ENCODE peak calls at places on chromosomes 4 and X, in ten cellular contexts. D is NB4, T is AG10803, L is astrocyte of the spinal cord, P is mesendoderm, Z is tibial nerve, J is fibroblast of the aortic adventitia, X is adipocyte, R is HL-60, H is Panc1. C is an unnamed sample.
A peak's percentile ranks its signal among the peaks of the same experiment; 100 is the strongest.

GRCh38 chr4:123449362-123449761 is 52.8 kb downstream of the SPRY1 start:
- DNase-seq in D (no peak), T (no peak), L (no peak), P (peak; percentile 4), Z (no peak), J (no peak), X (no peak), R (no peak), H (no peak), C (no peak)

GRCh38 chr4:76716658-76717057 is 181.3 kb downstream of the SOWAHB start:
- DNase-seq in D (no peak), T (no peak), L (no peak), P (no peak), Z (no peak), J (no peak), X (no peak), R (no peak), H (no peak), C (no peak)

GRCh38 chr4:99668472-99668871 is 10.8 kb upstream of the C4orf54 start:
- DNase-seq in D (no peak), T (no peak), L (no peak), P (no peak), Z (no peak), J (no peak), X (no peak), R (no peak), H (no peak), C (no peak)

GRCh38 chr4:165464813-165465381 is 86.1 kb downstream of the CPE start:
- DNase-seq in D (peak; percentile 52), T (peak; percentile 57), L (peak; percentile 58), P (peak; percentile 40), Z (no peak), J (peak; percentile 80), X (peak; percentile 81), R (peak; percentile 3), H (no peak), C (no peak)

GRCh38 chr4:182478475-182478874 is 235.3 kb downstream of the TENM3 start:
- DNase-seq in D (peak; percentile 26), T (peak; percentile 50), L (peak; percentile 65), P (peak; percentile 47), Z (no peak), J (peak; percentile 60), X (peak; percentile 90), R (no peak), H (no peak), C (no peak)

GRCh38 chr4:141339386-141339785 is 118.7 kb downstream of the ZNF330 start:
- DNase-seq in D (no peak), T (no peak), L (no peak), P (no peak), Z (no peak), J (no peak), X (no peak), R (no peak), H (no peak), C (no peak)

GRCh38 chr4:99968330-99968729 is 18.3 kb upstream of the H2AZ1 start:
- DNase-seq in D (no peak), T (peak; percentile 69), L (peak; percentile 66), P (peak; percentile 84), Z (no peak), J (peak; percentile 52), X (peak; percentile 61), R (no peak), H (no peak), C (no peak)

GRCh38 chr4:39472396-39472795 is 13.5 kb downstream of the LIAS start:
- DNase-seq in D (no peak), T (peak; percentile 71), L (no peak), P (no peak), Z (no peak), J (no peak), X (peak; percentile 26), R (no peak), H (no peak), C (no peak)

GRCh38 chr4:98092833-98093439 is 50.3 kb downstream of the STPG2 start:
- DNase-seq in D (peak; percentile 32), T (peak; percentile 6), L (peak; percentile 37), P (peak; percentile 8), Z (no peak), J (peak; percentile 29), X (peak; percentile 62), R (no peak), H (no peak), C (no peak)

GRCh38 chr4:17174751-17175150 is 276.3 kb upstream of the LDB2 start:
- DNase-seq in D (no peak), T (no peak), L (no peak), P (no peak), Z (no peak), J (no peak), X (no peak), R (no peak), H (no peak), C (no peak)
- H3K4me3 ChIP-seq in D (no peak overlapping the region), T (no peak overlapping the region), L (no peak overlapping the region), P (no peak overlapping the region), Z (no peak overlapping the region), J (no peak overlapping the region), X (no peak overlapping the region), R (no peak overlapping the region), H (no peak overlapping the region), C (no peak overlapping the region)

GRCh38 chr4:111209706-111210105 is 586.8 kb upstream of the PITX2 start:
- DNase-seq in D (no peak), T (no peak), L (no peak), P (peak; percentile 59), Z (no peak), J (no peak), X (no peak), R (no peak), H (no peak), C (no peak)
- H3K4me3 ChIP-seq in D (no peak overlapping the region), T (no peak overlapping the region), L (no peak overlapping the region), P (no peak overlapping the region), Z (no peak overlapping the region), J (no peak overlapping the region), X (no peak overlapping the region), R (no peak overlapping the region), H (no peak overlapping the region), C (no peak overlapping the region)

DNA sequence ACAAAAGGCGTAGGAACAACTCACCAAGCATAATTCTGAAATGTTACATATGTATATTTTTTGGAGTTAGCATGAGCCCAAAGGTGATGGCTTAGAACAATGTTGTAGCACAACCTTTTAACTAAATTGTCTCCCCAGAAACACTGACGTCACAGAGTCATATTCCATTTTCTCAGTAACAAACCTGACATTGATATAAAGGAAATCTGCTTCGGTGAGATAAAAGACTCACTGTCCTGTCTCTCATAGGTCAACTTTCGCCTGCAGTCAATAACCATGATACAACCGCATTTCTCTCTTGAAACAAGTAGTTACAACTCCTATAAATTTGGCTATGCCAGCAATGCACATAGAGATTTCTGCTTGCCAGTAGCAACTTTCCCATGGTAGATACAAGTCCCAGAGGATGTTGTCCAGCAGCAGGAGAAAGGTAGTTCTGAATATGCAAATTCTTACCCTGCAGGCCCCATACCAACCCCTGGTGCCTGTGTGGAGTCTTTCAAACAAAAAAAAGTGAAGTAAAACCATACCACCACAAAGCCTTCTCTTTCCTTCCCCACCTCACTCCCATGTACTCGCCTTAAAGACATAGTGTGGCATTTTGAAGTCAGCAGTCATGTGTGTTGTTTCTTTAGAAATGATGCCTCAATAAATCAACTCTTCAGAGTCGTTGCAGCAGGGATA is 47.9 kb downstream of the MTM1 start:
- DNase-seq in D (no peak), T (no peak), L (no peak), P (no peak), Z (no peak), J (no peak), X (no peak), R (no peak), H (no peak), C (no peak)
- H3K4me3 ChIP-seq in D (no peak overlapping the region), T (no peak overlapping the region), L (no peak overlapping the region), P (no peak overlapping the region), Z (no peak overlapping the region), J (no peak overlapping the region), X (no peak overlapping the region), R (no peak overlapping the region), H (no peak overlapping the region), C (no peak overlapping the region)

GRCh38 chrX:104435249-104435648 is 130.8 kb upstream of the IL1RAPL2 start:
- DNase-seq in D (no peak), T (no peak), L (no peak), P (no peak), Z (no peak), J (no peak), X (no peak), R (no peak), H (no peak), C (no peak)
- H3K4me3 ChIP-seq in D (no peak overlapping the region), T (no peak overlapping the region), L (no peak overlapping the region), P (no peak overlapping the region), Z (no peak overlapping the region), J (no peak overlapping the region), X (no peak overlapping the region), R (no peak overlapping the region), H (no peak overlapping the region), C (no peak overlapping the region)

GRCh38 chr4:179989975-179990374 is 2253.2 kb upstream of the TENM3 start:
- DNase-seq in D (peak; percentile 11), T (no peak), L (no peak), P (no peak), Z (no peak), J (no peak), X (no peak), R (peak; percentile 4), H (no peak), C (no peak)
- H3K4me3 ChIP-seq in D (no peak overlapping the region), T (no peak overlapping the region), L (no peak overlapping the region), P (no peak overlapping the region), Z (no peak overlapping the region), J (no peak overlapping the region), X (no peak overlapping the region), R (no peak overlapping the region), H (no peak overlapping the region), C (no peak overlapping the region)

C was measured in iPS DF 6.9.